ENCODE peak calls at places on chromosome 10, in six cellular contexts. R is lower lobe of right lung, Y is upper lobe of right lung, S is lower leg skin, T is left lung, I is progenitor cell of endocrine pancreas. E is an unnamed sample.

GRCh38 chr10:36023939-36024338 is 381.8 kb upstream of the FZD8 start:
- DNase-seq in R (no peak), Y (no peak), S (no peak), T (no peak), I (no peak), E (no peak)

GRCh38 chr10:92891885-92892705 is 43.8 kb downstream of the EXOC6 start:
- DNase-seq in R (peak; percentile 50), Y (no peak), S (no peak), T (peak; percentile 74), I (no peak), E (no peak)

GRCh38 chr10:110488124-110488681 is 9.5 kb upstream of the DUSP5 start:
- DNase-seq in R (no peak), Y (no peak), S (no peak), T (no peak), I (no peak), E (no peak)

GRCh38 chr10:113348694-113349093 is 204.2 kb upstream of the HABP2 start:
- DNase-seq in R (no peak), Y (no peak), S (no peak), T (no peak), I (no peak), E (no peak)

GRCh38 chr10:34288634-34289033 is 526.5 kb downstream of the PARD3 start:
- DNase-seq in R (no peak), Y (no peak), S (no peak), T (no peak), I (no peak), E (no peak)

GRCh38 chr10:107284187-107284586 is 119.7 kb upstream of the SORCS1 start:
- DNase-seq in R (no peak), Y (no peak), S (no peak), T (no peak), I (no peak), E (no peak)

GRCh38 chr10:77111611-77112550 is 525.7 kb downstream of the KCNMA1 start:
- DNase-seq in R (no peak), Y (no peak), S (no peak), T (no peak), I (no peak), E (no peak)

GRCh38 chr10:33716461-33717267 is 382.2 kb upstream of the NRP1 start:
- DNase-seq in R (no peak), Y (no peak), S (no peak), T (no peak), I (no peak), E (no peak)

GRCh38 chr10:29715296-29715695 is 80.5 kb upstream of the SVIL start:
- DNase-seq in R (no peak), Y (no peak), S (no peak), T (no peak), I (no peak), E (no peak)

GRCh38 chr10:52778511-52779392 is 6.2 kb upstream of the MBL2 start:
- DNase-seq in R (no peak), Y (no peak), S (no peak), T (peak; percentile 78), I (no peak), E (peak; percentile 31)

GRCh38 chr10:43038783-43039628 is 37.9 kb upstream of the RET start:
- DNase-seq in R (peak; percentile 28), Y (peak; percentile 38), S (peak; percentile 56), T (no peak), I (no peak), E (no peak)

GRCh38 chr10:122706467-122706866 is 6.8 kb upstream of the C10orf120 start:
- DNase-seq in R (no peak), Y (no peak), S (no peak), T (no peak), I (no peak), E (no peak)

GRCh38 chr10:89122431-89123066 is 84.6 kb downstream of the CH25H start:
- DNase-seq in R (no peak), Y (no peak), S (no peak), T (no peak), I (no peak), E (no peak)

GRCh38 chr10:67114945-67115344 is 189.1 kb downstream of the LRRTM3 start:
- DNase-seq in R (no peak), Y (no peak), S (no peak), T (no peak), I (no peak), E (no peak)

GRCh38 chr10:62045765-62046521 is 144.4 kb downstream of the ARID5B start:
- DNase-seq in R (no peak), Y (no peak), S (no peak), T (no peak), I (no peak), E (no peak)

GRCh38 chr10:127337801-127338200 is 141.4 kb upstream of the INSYN2A start:
- DNase-seq in R (no peak), Y (no peak), S (no peak), T (no peak), I (no peak), E (peak; percentile 67)

GRCh38 chr10:101061814-101062230 is at the start of gene KAZALD1:
- DNase-seq in R (no peak), Y (no peak), S (peak; percentile 89), T (no peak), I (no peak), E (no peak)

GRCh38 chr10:103442031-103442461 is 10.1 kb downstream of the CALHM2 start:
- DNase-seq in R (no peak), Y (no peak), S (no peak), T (peak; percentile 65), I (no peak), E (no peak)

GRCh38 chr10:121594076-121594475 is 4.2 kb downstream of the FGFR2 start:
- DNase-seq in R (no peak), Y (no peak), S (peak; percentile 28), T (no peak), I (no peak), E (no peak)

GRCh38 chr10:3625959-3626751 is 158.9 kb downstream of the KLF6 start:
- DNase-seq in R (no peak), Y (no peak), S (no peak), T (no peak), I (no peak), E (no peak)

GRCh38 chr10:3948843-3949242 is 163.8 kb upstream of the KLF6 start:
- DNase-seq in R (no peak), Y (no peak), S (peak; percentile 90), T (no peak), I (no peak), E (no peak)

GRCh38 chr10:100776671-100777070 is 31.3 kb downstream of the PAX2 start:
- DNase-seq in R (no peak), Y (no peak), S (no peak), T (no peak), I (no peak), E (no peak)

GRCh38 chr10:78578929-78579328 is 489.8 kb upstream of the ZMIZ1 start:
- DNase-seq in R (peak; percentile 62), Y (peak; percentile 72), S (peak; percentile 80), T (no peak), I (no peak), E (no peak)

GRCh38 chr10:28366943-28367342 is 64.1 kb upstream of the MPP7 start:
- DNase-seq in R (no peak), Y (no peak), S (no peak), T (no peak), I (no peak), E (no peak)

GRCh38 chr10:7872041-7872442 is 53.7 kb downstream of the TAF3 start:
- DNase-seq in R (no peak), Y (no peak), S (no peak), T (no peak), I (no peak), E (no peak)

GRCh38 chr10:18618995-18619394 is 32.4 kb downstream of the NSUN6 start:
- DNase-seq in R (no peak), Y (no peak), S (no peak), T (no peak), I (no peak), E (no peak)

GRCh38 chr10:70155255-70155838 is 8.8 kb upstream of the TYSND1 start:
- DNase-seq in R (no peak), Y (no peak), S (no peak), T (no peak), I (no peak), E (no peak)

DNA sequence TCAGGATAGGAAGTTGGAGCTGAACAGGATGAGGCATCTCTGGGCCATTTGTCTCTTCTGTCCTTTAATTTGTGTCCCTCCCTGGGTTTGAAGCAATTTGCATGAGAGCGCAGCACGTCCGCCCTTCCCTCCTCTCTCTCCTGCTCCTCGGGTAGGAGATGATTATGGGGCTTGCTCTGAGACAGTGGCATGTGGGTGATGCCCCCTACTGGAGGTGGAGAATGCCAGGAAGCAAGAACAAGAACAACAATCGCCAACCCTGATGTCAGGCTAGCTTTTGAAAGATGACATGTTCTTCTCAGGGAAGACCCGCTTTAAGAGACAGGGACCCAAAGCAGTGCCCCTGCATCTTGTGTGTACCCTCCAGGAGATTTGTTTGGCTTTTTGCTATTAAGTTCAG is 63.9 kb upstream of the LOXL4 start:
- DNase-seq in R (no peak), Y (no peak), S (no peak), T (no peak), I (no peak), E (no peak)
- TF ChIP-seq CTCF in R (no peak), Y (peak; percentile 32), S (no peak), T (peak; percentile 43), I (peak; percentile 16), E (peak; percentile 25)

GRCh38 chr10:11162828-11163599 is 145.3 kb downstream of the CELF2 start:
- DNase-seq in R (peak; percentile 82), Y (peak; percentile 80), S (peak; percentile 92), T (peak; percentile 74), I (no peak), E (no peak)
- TF ChIP-seq CTCF in R (no peak), Y (no peak), S (no peak), T (no peak), I (no peak), E (no peak)

GRCh38 chr10:12252882-12253546 is 57.0 kb downstream of the CDC123 start:
- DNase-seq in R (no peak), Y (no peak), S (peak; percentile 14), T (no peak), I (no peak), E (peak; percentile 33)
- TF ChIP-seq CTCF in R (no peak), Y (peak; percentile 12), S (no peak), T (no peak), I (peak; percentile 46), E (peak; percentile 65)

GRCh38 chr10:132963430-132963960 is 21.1 kb upstream of the CFAP46 start:
- DNase-seq in R (no peak), Y (no peak), S (no peak), T (no peak), I (no peak), E (peak; percentile 6)
- TF ChIP-seq CTCF in R (no peak), Y (no peak), S (no peak), T (no peak), I (no peak), E (no peak)

GRCh38 chr10:73218466-73219191 is 28.4 kb downstream of the DNAJC9 start:
- DNase-seq in R (no peak), Y (no peak), S (no peak), T (no peak), I (no peak), E (no peak)
- TF ChIP-seq CTCF in R (peak; percentile 21), Y (peak; percentile 17), S (no peak), T (no peak), I (peak; percentile 61), E (peak; percentile 33)

GRCh38 chr10:116597543-116597942 is 6.8 kb downstream of the PNLIPRP1 start:
- DNase-seq in R (no peak), Y (no peak), S (no peak), T (no peak), I (no peak), E (no peak)
- TF ChIP-seq CTCF in R (no peak), Y (no peak), S (no peak), T (no peak), I (no peak), E (no peak)

E was measured in glutamatergic neuron.